ENCODE peak calls at places on chromosome 1, in nine cellular contexts. K is stimulated activated effector memory CD8-positive, alpha-beta T cell treated with anti-CD3 and anti-CD28 coated beads, Interleukin-12 subunit alpha, Interleukin-12 subunit beta, amount 100 ng/mL, for 72 hours; E is nucleus accumbens; G is WERI-Rb-1; X is COLO829; W is PC-3; P is activated gamma-delta T cell treated with anti-CD3 and anti-CD28 coated beads, Interleukin-2, amount 50 U/mL, for 16 hours; V is activated T-helper 2 cell treated with anti-CD3 and anti-CD28 coated beads, Interferon-gamma antibody, Interleukin-2, Interleukin-4, amounts not matched to agents 10 μg/mL and 5 μg/mL and 100 μg/mL, durations not matched to agents 14 hours and 24 hours and 36 hours; H is AG20443. J is an unnamed sample.

GRCh38 chr1:41652346-41653124 is 168.1 kb upstream of the EDN2 start:
- DNase-seq in X (no peak), P (no peak), W (no peak), V (no peak), H (no peak), E (no peak), K (no peak), G (no peak), J (no peak)

GRCh38 chr1:26771643-26772321 is 16.0 kb upstream of the PIGV start:
- DNase-seq in X (peak; percentile 99), V (no peak), P (no peak), E (no peak), K (no peak), G (no peak), W (peak; percentile 82), H (peak; percentile 84), J (peak; percentile 77)

GRCh38 chr1:145827966-145828365 is 4.0 kb downstream of the POLR3C start:
- DNase-seq in W (no peak), V (no peak), K (no peak), X (no peak), E (no peak), H (no peak), G (peak; percentile 62), P (no peak), J (no peak)

GRCh38 chr1:205248793-205249601 is 21.3 kb downstream of the TMCC2 start:
- DNase-seq in G (no peak), X (no peak), K (no peak), H (no peak), W (no peak), E (no peak), V (no peak), P (no peak), J (no peak)

GRCh38 chr1:92169161-92169560 is 48.6 kb upstream of the C1orf146 start:
- DNase-seq in V (no peak), W (no peak), G (no peak), X (no peak), P (no peak), E (no peak), K (no peak), H (no peak), J (peak; percentile 21)

GRCh38 chr1:200487650-200488049 is 77.8 kb upstream of the ZNF281 start:
- DNase-seq in X (no peak), G (no peak), P (no peak), H (no peak), K (no peak), W (no peak), E (no peak), V (no peak), J (no peak)

GRCh38 chr1:3014041-3014440 is 7.2 kb upstream of the ACTRT2 start:
- DNase-seq in X (no peak), K (no peak), E (no peak), G (no peak), W (no peak), P (no peak), V (no peak), H (no peak), J (no peak)

GRCh38 chr1:7687411-7687810 is 83.7 kb upstream of the VAMP3 start:
- DNase-seq in G (no peak), E (no peak), H (no peak), X (no peak), V (no peak), K (no peak), W (no peak), P (no peak), J (no peak)

GRCh38 chr1:12547586-12548225 is 70.3 kb downstream of the DHRS3 start:
- DNase-seq in G (no peak), W (no peak), V (no peak), P (no peak), H (no peak), X (no peak), E (no peak), K (no peak), J (no peak)

GRCh38 chr1:6294868-6295556 is 34.1 kb upstream of the GPR153 start:
- DNase-seq in X (no peak), V (no peak), P (no peak), W (peak; percentile 85), G (no peak), K (no peak), H (no peak), E (no peak), J (no peak)

GRCh38 chr1:238323483-238323882 is 432.8 kb upstream of the ZP4 start:
- DNase-seq in H (no peak), W (no peak), G (no peak), P (no peak), E (no peak), V (no peak), X (no peak), K (no peak), J (no peak)

GRCh38 chr1:85957760-85958159 is 198.8 kb downstream of the COL24A1 start:
- DNase-seq in W (no peak), P (no peak), G (no peak), E (no peak), V (no peak), H (no peak), K (no peak), X (no peak), J (no peak)

GRCh38 chr1:161115132-161115711 is 2.6 kb downstream of the PFDN2 start:
- DNase-seq in P (no peak), E (no peak), H (no peak), V (no peak), K (no peak), X (no peak), W (peak; percentile 99), G (no peak), J (no peak)

GRCh38 chr1:44594871-44595735 is 79.2 kb downstream of the TMEM53 start:
- DNase-seq in H (peak; percentile 95), G (peak; percentile 84), K (peak; percentile 90), V (peak; percentile 56), X (peak; percentile 65), W (peak; percentile 74), P (peak; percentile 65), E (no peak), J (peak; percentile 85)

GRCh38 chr1:24715658-24716057 is 29.6 kb upstream of the CLIC4 start:
- DNase-seq in V (no peak), G (no peak), W (no peak), H (no peak), E (no peak), K (no peak), P (no peak), X (no peak), J (no peak)

GRCh38 chr1:197141556-197141955 is 4.9 kb downstream of the ASPM start:
- DNase-seq in K (no peak), X (no peak), W (no peak), G (no peak), H (no peak), P (no peak), V (no peak), E (no peak), J (no peak)

GRCh38 chr1:46302091-46303037 is 1.1 kb downstream of the LRRC41 start:
- DNase-seq in E (no peak), G (peak; percentile 59), H (peak; percentile 76), K (peak; percentile 82), X (no peak), W (peak; percentile 24), V (peak; percentile 48), P (peak; percentile 21), J (peak; percentile 74)

GRCh38 chr1:50981741-50982140 is 11.7 kb downstream of the CDKN2C start:
- DNase-seq in G (no peak), V (no peak), P (no peak), E (no peak), X (no peak), H (no peak), W (no peak), K (no peak), J (peak; percentile 31)

GRCh38 chr1:175192111-175192629 is 406 bp downstream of the KIAA0040 start:
- DNase-seq in E (no peak), V (peak; percentile 17), G (no peak), H (peak; percentile 38), P (no peak), K (peak; percentile 72), X (no peak), W (peak; percentile 71), J (peak; percentile 58)

GRCh38 chr1:56836359-56836758 is 17.2 kb upstream of the FYB2 start:
- DNase-seq in X (no peak), P (no peak), G (no peak), E (no peak), V (no peak), H (no peak), W (no peak), K (no peak), J (no peak)

J was measured in NCI-H82.